ENCODE peak calls at places on chromosomes 11 and 22, in nine cellular contexts. K is HCT116, M is neural progenitor cell, X is GM23248, L is OCI-LY7, E is hepatocyte, Q is SK-N-SH, S is GM23338, Y is PC-3. Z is an unnamed sample.

GRCh38 chr11:66242085-66242765 is 26.2 kb upstream of the RAB1B start:
- DNase-seq in K (no peak), S (no peak), M (no peak), Y (no peak), E (no peak), L (no peak), X (no peak), Q (no peak), Z (no peak)

GRCh38 chr11:126607776-126608625 is 252.5 kb downstream of the ST3GAL4 start:
- DNase-seq in L (no peak), S (peak; percentile 71), Q (no peak), M (peak; percentile 77), E (no peak), X (no peak), Y (no peak), K (no peak), Z (no peak)

GRCh38 chr11:21656065-21656464 is 536.8 kb upstream of the ANO5 start:
- DNase-seq in L (no peak), X (no peak), Q (no peak), M (no peak), Y (no peak), E (no peak), K (no peak), S (no peak), Z (no peak)

GRCh38 chr11:111960916-111961315 is 23.8 kb downstream of the DIXDC1 start:
- DNase-seq in L (no peak), K (no peak), E (peak; percentile 87), X (peak; percentile 58), Q (no peak), Y (peak; percentile 94), S (peak; percentile 85), M (no peak), Z (no peak)

GRCh38 chr22:27439131-27439530 is 362.4 kb downstream of the MN1 start:
- DNase-seq in Y (no peak), M (no peak), X (no peak), S (no peak), E (no peak), K (no peak), L (no peak), Q (no peak), Z (no peak)

GRCh38 chr11:43687120-43687791 is 6.7 kb downstream of the HSD17B12 start:
- DNase-seq in Q (no peak), S (peak; percentile 47), K (no peak), E (no peak), Y (peak; percentile 23), L (no peak), X (peak; percentile 42), M (no peak), Z (no peak)

GRCh38 chr11:128026596-128026995 is 560.8 kb downstream of the ETS1 start:
- DNase-seq in K (no peak), L (no peak), Q (no peak), M (no peak), X (peak; percentile 99), Y (peak; percentile 98), S (no peak), E (peak; percentile 69), Z (no peak)

GRCh38 chr22:33599596-33599995 is 320.7 kb downstream of the LARGE1 start:
- DNase-seq in L (no peak), Y (no peak), K (no peak), E (no peak), X (no peak), S (no peak), M (no peak), Q (no peak), Z (no peak)

GRCh38 chr11:86063536-86063935 is 5.3 kb downstream of the PICALM start:
- DNase-seq in E (no peak), L (no peak), Q (no peak), K (no peak), M (no peak), S (no peak), Y (peak; percentile 44), X (peak; percentile 69), Z (no peak)

DNA sequence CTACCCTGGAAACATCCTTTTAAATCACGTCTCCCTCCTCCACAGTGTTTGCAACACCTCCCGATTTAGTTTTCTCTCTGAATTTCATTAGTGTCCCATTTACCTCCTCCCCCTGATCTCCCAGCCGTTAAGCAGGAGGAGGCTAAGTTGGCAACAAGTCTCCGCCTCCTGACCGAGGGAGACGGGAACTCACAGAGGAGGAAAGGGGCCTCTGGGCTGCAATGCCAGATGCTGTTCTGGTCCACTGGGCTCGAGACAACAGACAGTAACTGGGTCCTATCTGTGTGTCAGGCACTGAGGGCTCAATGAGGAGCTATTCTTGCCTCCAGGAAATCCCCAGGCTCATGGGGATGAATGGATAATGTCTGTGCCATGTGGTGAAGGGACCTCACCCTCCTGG is 228.1 kb downstream of the TENM4 start:
- DNase-seq in Q (peak; percentile 24), S (peak; percentile 10), E (no peak), Y (no peak), L (no peak), K (no peak), X (no peak), M (peak; percentile 15), Z (no peak)
- TF ChIP-seq EZH2phosphoT487 in Q (no peak), S (no peak), E (no peak), Y (no peak), L (no peak), K (no peak), X (no peak), M (no peak), Z (no peak)

GRCh38 chr22:43346521-43346929 is 3.4 kb upstream of the SCUBE1 start:
- DNase-seq in S (peak; percentile 85), L (peak; percentile 55), K (peak; percentile 42), E (peak; percentile 76), X (peak; percentile 51), Y (peak; percentile 50), M (peak; percentile 78), Q (peak; percentile 73), Z (peak; percentile 58)
- TF ChIP-seq EZH2phosphoT487 in S (no peak), L (no peak), K (no peak), E (no peak), X (no peak), Y (no peak), M (no peak), Q (no peak), Z (no peak)

GRCh38 chr22:50007057-50007511 is 5.5 kb downstream of the IL17REL start:
- DNase-seq in S (no peak), Y (peak; percentile 54), X (no peak), Q (no peak), M (no peak), E (peak; percentile 26), L (no peak), K (no peak), Z (no peak)
- TF ChIP-seq EZH2phosphoT487 in S (no peak), Y (no peak), X (no peak), Q (no peak), M (no peak), E (no peak), L (no peak), K (no peak), Z (no peak)

GRCh38 chr11:77303328-77303727 is 1.8 kb upstream of the GDPD4 start:
- DNase-seq in Q (peak; percentile 21), S (no peak), X (no peak), K (no peak), M (no peak), L (no peak), Y (no peak), E (no peak), Z (no peak)
- TF ChIP-seq EZH2phosphoT487 in Q (no peak), S (no peak), X (no peak), K (no peak), M (no peak), L (no peak), Y (no peak), E (no peak), Z (no peak)

DNA sequence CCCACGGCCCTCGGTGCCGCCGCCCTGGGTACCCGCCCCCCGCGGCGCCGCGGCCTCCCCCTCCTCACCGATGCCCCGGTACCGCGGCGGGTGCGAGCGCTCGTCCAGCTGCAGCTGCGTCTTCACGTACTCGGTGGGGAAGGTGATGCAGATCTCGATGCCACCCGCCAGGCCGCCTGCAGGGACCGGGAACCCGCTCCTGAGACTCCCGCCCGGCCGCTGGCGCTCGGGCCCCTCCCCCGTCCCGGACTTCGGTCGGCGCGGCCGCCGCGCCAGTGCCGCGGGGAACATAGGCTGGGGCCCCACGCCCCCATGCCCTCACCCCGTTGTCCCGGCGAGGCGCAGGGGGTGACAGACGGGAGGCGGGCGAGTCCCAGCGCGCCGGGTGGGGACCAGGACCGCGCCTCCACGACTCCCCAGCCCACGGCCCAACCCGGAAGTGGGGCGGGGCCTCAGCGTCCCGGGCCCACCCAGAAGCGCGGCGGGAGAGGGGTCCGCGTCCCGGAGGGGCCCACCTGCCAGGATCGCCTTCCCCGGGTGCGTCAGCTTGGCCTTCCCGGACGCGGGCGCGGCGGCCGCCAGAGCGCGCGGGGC is 374 bp downstream of the SLC25A1 start:
- DNase-seq in X (peak; percentile 73), M (peak; percentile 83), Q (peak; percentile 85), K (no peak), S (peak; percentile 67), Y (peak; percentile 25), L (peak; percentile 56), E (peak; percentile 90), Z (peak; percentile 49)
- TF ChIP-seq EZH2phosphoT487 in X (no peak), M (no peak), Q (no peak), K (no peak), S (no peak), Y (no peak), L (no peak), E (no peak), Z (no peak)

GRCh38 chr22:17842386-17842785 is 68.1 kb upstream of the BID start:
- DNase-seq in X (no peak), Q (no peak), L (no peak), K (no peak), S (no peak), Y (no peak), M (no peak), E (no peak), Z (peak; percentile 81)
- TF ChIP-seq EZH2phosphoT487 in X (no peak), Q (no peak), L (no peak), K (no peak), S (no peak), Y (no peak), M (no peak), E (no peak), Z (no peak)